ENCODE peak calls at places on chromosomes 7 and 10, in nine cellular contexts. B is A549; M is T-helper 17 cell; L is NCI-H2081; Q is stimulated activated CD4-positive, alpha-beta T cell treated with anti-CD3 and anti-CD28 coated beads, Interleukin-4, amount 100 ng/mL, for 4 hours; H is H7; E is EH; P is HuH-7; X is Karpas-422. O is an unnamed sample.

GRCh38 chr7:130063036-130063435 is 7.3 kb upstream of the KLHDC10 start:
- DNase-seq in L (peak), X (peak), Q (peak), B (peak), M (peak), H (peak), P (no peak), E (peak), O (peak)

GRCh38 chr10:22321831-22322662 is 1.1 kb downstream of the BMI1 start:
- DNase-seq in X (peak), B (peak), M (peak), H (peak), E (peak), Q (peak), L (no peak), P (no peak), O (peak)

GRCh38 chr10:67156239-67156638 is 230.4 kb downstream of the LRRTM3 start:
- DNase-seq in M (no peak), B (no peak), H (no peak), X (no peak), P (no peak), Q (no peak), L (no peak), E (no peak), O (no peak)

GRCh38 chr7:112510032-112510742 is 29.4 kb downstream of the LSMEM1 start:
- DNase-seq in P (no peak), B (no peak), X (no peak), H (no peak), Q (no peak), M (no peak), L (no peak), E (peak), O (no peak)

GRCh38 chr7:80833289-80834104 is 85.4 kb downstream of the SEMA3C start:
- DNase-seq in B (peak), M (no peak), X (no peak), L (no peak), E (peak), Q (no peak), P (no peak), H (no peak), O (no peak)

GRCh38 chr7:109901916-109902315 is 1189.0 kb upstream of the LRRN3 start:
- DNase-seq in E (peak), M (no peak), X (no peak), L (no peak), H (no peak), B (no peak), Q (no peak), P (no peak), O (no peak)

GRCh38 chr10:43865275-43866135 is 216.8 kb upstream of the ZNF32 start:
- DNase-seq in M (no peak), E (peak), X (no peak), Q (no peak), L (no peak), H (no peak), P (no peak), B (no peak), O (no peak)

GRCh38 chr7:79319369-79319768 is 134.1 kb downstream of the MAGI2 start:
- DNase-seq in X (no peak), B (peak), Q (no peak), M (no peak), P (no peak), E (peak), L (no peak), H (no peak), O (no peak)

GRCh38 chr7:43888983-43889945 is 17.1 kb downstream of the URGCP start:
- DNase-seq in P (no peak), Q (no peak), H (no peak), L (no peak), M (no peak), B (no peak), E (peak), X (no peak), O (no peak)

GRCh38 chr10:73859441-73860049 is 14.8 kb downstream of the CAMK2G start:
- DNase-seq in L (no peak), H (no peak), B (no peak), Q (no peak), E (no peak), P (no peak), X (peak), M (no peak), O (no peak)

GRCh38 chr10:91340613-91341362 is 69.4 kb upstream of the HECTD2 start:
- DNase-seq in E (peak), X (no peak), P (no peak), M (no peak), L (peak), H (no peak), B (no peak), Q (no peak), O (no peak)

GRCh38 chr10:17031656-17032630 is 97.7 kb downstream of the CUBN start:
- DNase-seq in M (no peak), H (no peak), L (peak), X (no peak), B (no peak), E (no peak), P (no peak), Q (no peak), O (no peak)

GRCh38 chr7:7018290-7018689 is 164.1 kb upstream of the C1GALT1 start:
- DNase-seq in Q (no peak), X (no peak), H (no peak), L (no peak), P (no peak), E (no peak), M (no peak), B (no peak), O (no peak)

GRCh38 chr7:69358163-69358821 is 240.0 kb upstream of the AUTS2 start:
- DNase-seq in M (no peak), X (no peak), H (peak), B (no peak), L (no peak), Q (no peak), P (no peak), E (no peak), O (peak)

GRCh38 chr7:141949068-141949467 is 2.3 kb upstream of the CLEC5A start:
- DNase-seq in Q (no peak), X (no peak), L (no peak), B (no peak), P (no peak), E (no peak), H (no peak), M (no peak), O (no peak)

GRCh38 chr7:25752967-25753791 is 398.8 kb upstream of the NFE2L3 start:
- DNase-seq in M (no peak), Q (no peak), P (no peak), L (no peak), B (no peak), H (peak), X (no peak), E (no peak), O (peak)

GRCh38 chr10:31278279-31278941 is 40.6 kb upstream of the ZEB1 start:
- DNase-seq in P (no peak), X (no peak), Q (no peak), L (no peak), B (no peak), E (peak), M (no peak), H (no peak), O (no peak)

GRCh38 chr7:112421666-112422486 is 28.4 kb upstream of the IFRD1 start:
- DNase-seq in Q (no peak), H (no peak), P (no peak), B (peak), E (no peak), L (no peak), X (peak), M (no peak), O (peak)

GRCh38 chr7:14419554-14419953 is 430.1 kb upstream of the ETV1 start:
- DNase-seq in Q (no peak), X (no peak), B (no peak), H (no peak), E (no peak), P (peak), M (no peak), L (no peak), O (no peak)

GRCh38 chr10:110859947-110860376 is 11.8 kb upstream of the PDCD4 start:
- DNase-seq in P (no peak), M (no peak), L (no peak), B (no peak), X (no peak), E (peak), Q (no peak), H (no peak), O (no peak)